ENCODE peak calls at places on chromosome 15, in five cellular contexts. One of them, this sample, is unnamed.

GRCh38 chr15:27747997-27748396 is 351.1 kb downstream of the OCA2 start:
- DNase-seq in WERI-Rb-1: no peak
- DNase-seq in thoracic aorta: no peak
- DNase-seq in CD8-positive, alpha-beta memory T cell: no peak
- DNase-seq in fibroblast of lung: no peak
- DNase-seq in this sample: no peak

GRCh38 chr15:63483521-63484371 is 20.6 kb upstream of the USP3 start:
- DNase-seq in WERI-Rb-1: no peak
- DNase-seq in thoracic aorta: no peak
- DNase-seq in CD8-positive, alpha-beta memory T cell: no peak
- DNase-seq in fibroblast of lung: peak
- DNase-seq in this sample: no peak

GRCh38 chr15:39756806-39757522 is 25.7 kb downstream of the FSIP1 start:
- DNase-seq in WERI-Rb-1: no peak
- DNase-seq in thoracic aorta: no peak
- DNase-seq in CD8-positive, alpha-beta memory T cell: no peak
- DNase-seq in fibroblast of lung: peak
- DNase-seq in this sample: no peak

GRCh38 chr15:22904736-22905135 is 66.3 kb downstream of the NIPA2 start:
- DNase-seq in WERI-Rb-1: no peak
- DNase-seq in thoracic aorta: no peak
- DNase-seq in CD8-positive, alpha-beta memory T cell: no peak
- DNase-seq in fibroblast of lung: no peak
- DNase-seq in this sample: no peak

GRCh38 chr15:95839367-95839782 is 491.1 kb upstream of the NR2F2 start:
- DNase-seq in WERI-Rb-1: no peak
- DNase-seq in thoracic aorta: no peak
- DNase-seq in CD8-positive, alpha-beta memory T cell: no peak
- DNase-seq in fibroblast of lung: no peak
- DNase-seq in this sample: no peak

GRCh38 chr15:47135279-47135678 is 582.0 kb upstream of the SEMA6D start:
- DNase-seq in WERI-Rb-1: no peak
- DNase-seq in thoracic aorta: no peak
- DNase-seq in CD8-positive, alpha-beta memory T cell: no peak
- DNase-seq in fibroblast of lung: no peak
- DNase-seq in this sample: no peak

GRCh38 chr15:77402740-77403379 is 17.0 kb downstream of the PEAK1 start:
- DNase-seq in WERI-Rb-1: no peak
- DNase-seq in thoracic aorta: no peak
- DNase-seq in CD8-positive, alpha-beta memory T cell: no peak
- DNase-seq in fibroblast of lung: peak
- DNase-seq in this sample: no peak

GRCh38 chr15:93029613-93030429 is 59.2 kb downstream of the RGMA start:
- DNase-seq in WERI-Rb-1: no peak
- DNase-seq in thoracic aorta: peak
- DNase-seq in CD8-positive, alpha-beta memory T cell: no peak
- DNase-seq in fibroblast of lung: peak
- DNase-seq in this sample: no peak

GRCh38 chr15:76177491-76178040 is 117.8 kb downstream of the TMEM266 start:
- DNase-seq in WERI-Rb-1: no peak
- DNase-seq in thoracic aorta: peak
- DNase-seq in CD8-positive, alpha-beta memory T cell: no peak
- DNase-seq in fibroblast of lung: peak
- DNase-seq in this sample: no peak

GRCh38 chr15:60390231-60390630 is 7.6 kb downstream of the ANXA2 start:
- DNase-seq in WERI-Rb-1: no peak
- DNase-seq in thoracic aorta: no peak
- DNase-seq in CD8-positive, alpha-beta memory T cell: no peak
- DNase-seq in fibroblast of lung: no peak
- DNase-seq in this sample: no peak

GRCh38 chr15:52031542-52031941 is 12.5 kb downstream of the MAPK6 start:
- DNase-seq in WERI-Rb-1: no peak
- DNase-seq in thoracic aorta: no peak
- DNase-seq in CD8-positive, alpha-beta memory T cell: no peak
- DNase-seq in fibroblast of lung: no peak
- DNase-seq in this sample: no peak

GRCh38 chr15:52023169-52023922 is 4.3 kb downstream of the MAPK6 start:
- DNase-seq in WERI-Rb-1: no peak
- DNase-seq in thoracic aorta: no peak
- DNase-seq in CD8-positive, alpha-beta memory T cell: no peak
- DNase-seq in fibroblast of lung: no peak
- DNase-seq in this sample: no peak

DNA sequence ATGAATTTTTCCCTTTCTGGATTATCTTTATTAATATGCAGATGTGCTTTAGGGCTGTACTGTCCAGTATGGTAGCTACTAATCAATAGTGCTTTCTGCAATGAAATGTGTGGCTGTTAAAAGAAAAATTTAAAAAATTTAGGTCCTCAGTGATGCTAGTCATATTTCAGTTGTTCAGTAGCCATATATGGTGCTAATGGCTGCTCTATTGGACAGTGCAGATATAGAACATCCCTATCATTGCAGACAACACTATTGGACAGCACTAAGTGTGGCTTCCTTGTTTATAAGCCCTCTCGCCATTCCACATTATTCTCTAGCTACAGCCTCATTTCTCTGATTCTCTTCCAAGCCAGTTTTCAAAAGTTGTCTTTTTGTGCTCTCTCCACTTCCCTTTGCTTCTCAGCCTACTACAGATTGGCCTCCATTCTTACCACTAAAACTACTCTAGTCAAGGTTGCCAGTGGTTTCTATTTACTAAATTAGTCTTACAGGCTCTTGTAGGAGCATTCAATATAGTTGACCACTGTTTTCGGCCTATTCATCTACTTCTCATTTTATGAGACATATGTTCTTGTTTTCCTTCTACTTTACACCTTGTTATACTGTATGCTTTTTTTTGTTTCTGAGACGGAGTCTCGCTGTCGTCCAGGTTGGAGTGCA is 9.5 kb downstream of the MAPK6 start:
- DNase-seq in WERI-Rb-1: no peak
- DNase-seq in thoracic aorta: no peak
- DNase-seq in CD8-positive, alpha-beta memory T cell: no peak
- DNase-seq in fibroblast of lung: no peak
- DNase-seq in this sample: no peak
- H3K27ac ChIP-seq in WERI-Rb-1: no peak
- H3K27ac ChIP-seq in thoracic aorta: no peak
- H3K27ac ChIP-seq in CD8-positive, alpha-beta memory T cell: no peak
- H3K27ac ChIP-seq in fibroblast of lung: no peak
- H3K27ac ChIP-seq in this sample: no peak

DNA sequence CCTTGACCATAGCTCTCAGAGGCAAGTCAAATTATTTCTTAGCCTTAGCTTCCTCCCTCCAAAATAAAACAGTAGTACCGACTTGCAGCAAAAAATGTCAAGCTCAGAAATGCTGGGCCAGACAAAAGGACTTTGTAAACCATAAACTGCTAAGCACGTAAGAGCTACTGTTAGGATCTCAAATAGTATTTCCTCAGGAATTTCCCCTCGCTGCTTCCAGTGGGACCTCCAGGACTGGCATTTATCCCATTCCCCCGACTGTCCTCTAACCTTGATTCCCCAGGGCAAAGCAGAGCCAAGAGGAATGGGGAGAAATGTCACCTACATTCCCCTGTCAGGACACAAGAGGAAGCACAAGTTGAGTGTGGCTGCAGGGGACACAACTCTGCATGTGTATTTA is 4.4 kb downstream of the STOML1 start:
- DNase-seq in WERI-Rb-1: no peak
- DNase-seq in thoracic aorta: no peak
- DNase-seq in CD8-positive, alpha-beta memory T cell: no peak
- DNase-seq in fibroblast of lung: no peak
- DNase-seq in this sample: no peak
- H3K27ac ChIP-seq in WERI-Rb-1: no peak
- H3K27ac ChIP-seq in thoracic aorta: no peak
- H3K27ac ChIP-seq in CD8-positive, alpha-beta memory T cell: no peak
- H3K27ac ChIP-seq in fibroblast of lung: no peak
- H3K27ac ChIP-seq in this sample: no peak

DNA sequence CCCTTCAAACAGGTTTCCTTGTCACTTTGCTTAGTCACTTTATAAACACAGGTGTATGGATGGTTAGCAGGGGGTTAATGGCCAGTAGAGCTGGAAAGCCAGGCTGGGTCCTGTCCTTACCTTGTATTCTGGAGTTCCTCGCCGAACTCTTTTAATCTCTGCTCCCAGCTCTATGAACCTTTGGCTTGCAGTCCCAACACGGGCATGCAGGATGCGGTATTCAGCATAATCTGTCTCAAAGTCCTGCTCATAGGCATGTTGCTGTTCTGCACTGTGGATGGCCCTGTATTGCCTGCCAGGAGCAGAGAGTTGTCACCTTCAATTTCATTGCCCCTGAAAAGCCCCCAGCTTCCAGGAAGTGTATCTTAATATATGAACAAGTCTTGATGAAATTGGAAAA is 2.7 kb downstream of the ELL3 start:
- DNase-seq in WERI-Rb-1: no peak
- DNase-seq in thoracic aorta: no peak
- DNase-seq in CD8-positive, alpha-beta memory T cell: no peak
- DNase-seq in fibroblast of lung: no peak
- DNase-seq in this sample: no peak
- H3K27ac ChIP-seq in WERI-Rb-1: no peak
- H3K27ac ChIP-seq in thoracic aorta: no peak
- H3K27ac ChIP-seq in CD8-positive, alpha-beta memory T cell: no peak
- H3K27ac ChIP-seq in fibroblast of lung: no peak
- H3K27ac ChIP-seq in this sample: no peak

DNA sequence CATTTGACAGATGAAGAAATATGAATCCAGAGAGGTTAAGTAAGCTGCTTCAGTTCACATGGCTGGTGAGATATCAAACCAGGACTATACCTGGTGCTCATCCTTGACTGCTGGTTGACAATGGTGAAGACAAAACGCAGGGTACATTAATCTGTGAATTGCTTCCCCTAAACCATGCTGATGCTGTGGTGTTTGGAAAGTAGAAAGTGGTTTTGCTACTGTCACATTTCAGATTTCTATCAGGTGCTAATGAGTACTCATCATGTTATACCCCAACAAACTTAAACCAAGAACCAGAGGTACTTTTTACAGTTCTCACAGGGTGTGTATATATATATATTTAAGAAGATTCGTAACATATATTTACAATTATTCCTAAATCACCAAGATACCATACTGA is 85.0 kb upstream of the PRTG start:
- DNase-seq in WERI-Rb-1: no peak
- DNase-seq in thoracic aorta: no peak
- DNase-seq in CD8-positive, alpha-beta memory T cell: no peak
- DNase-seq in fibroblast of lung: no peak
- DNase-seq in this sample: no peak
- H3K27ac ChIP-seq in WERI-Rb-1: no peak
- H3K27ac ChIP-seq in thoracic aorta: no peak
- H3K27ac ChIP-seq in CD8-positive, alpha-beta memory T cell: no peak
- H3K27ac ChIP-seq in fibroblast of lung: no peak
- H3K27ac ChIP-seq in this sample: no peak

GRCh38 chr15:51086409-51086808 is 8.3 kb downstream of the TNFAIP8L3 start:
- DNase-seq in WERI-Rb-1: no peak
- DNase-seq in thoracic aorta: no peak
- DNase-seq in CD8-positive, alpha-beta memory T cell: no peak
- DNase-seq in fibroblast of lung: no peak
- DNase-seq in this sample: no peak
- H3K27ac ChIP-seq in WERI-Rb-1: no peak
- H3K27ac ChIP-seq in thoracic aorta: no peak
- H3K27ac ChIP-seq in CD8-positive, alpha-beta memory T cell: no peak
- H3K27ac ChIP-seq in fibroblast of lung: no peak
- H3K27ac ChIP-seq in this sample: no peak

GRCh38 chr15:55861115-55861514 is 118.2 kb upstream of the PRTG start:
- DNase-seq in WERI-Rb-1: no peak
- DNase-seq in thoracic aorta: no peak
- DNase-seq in CD8-positive, alpha-beta memory T cell: no peak
- DNase-seq in fibroblast of lung: no peak
- DNase-seq in this sample: no peak
- H3K27ac ChIP-seq in WERI-Rb-1: no peak
- H3K27ac ChIP-seq in thoracic aorta: no peak
- H3K27ac ChIP-seq in CD8-positive, alpha-beta memory T cell: no peak
- H3K27ac ChIP-seq in fibroblast of lung: no peak
- H3K27ac ChIP-seq in this sample: no peak

GRCh38 chr15:52082197-52083036 is 30.2 kb downstream of the BCL2L10 start:
- DNase-seq in WERI-Rb-1: no peak
- DNase-seq in thoracic aorta: no peak
- DNase-seq in CD8-positive, alpha-beta memory T cell: no peak
- DNase-seq in fibroblast of lung: peak
- DNase-seq in this sample: no peak
- H3K27ac ChIP-seq in WERI-Rb-1: no peak
- H3K27ac ChIP-seq in thoracic aorta: no peak
- H3K27ac ChIP-seq in CD8-positive, alpha-beta memory T cell: no peak
- H3K27ac ChIP-seq in fibroblast of lung: no peak
- H3K27ac ChIP-seq in this sample: no peak